ENCODE peak calls at places on chromosomes 5 and 9, in six cellular contexts. O is kidney epithelial cell, K is psoas muscle, P is IMR-90, Y is astrocyte, F is AG09319. D is an unnamed sample.

GRCh38 chr9:122579874-122580273 is 3.3 kb downstream of the OR1L8 start:
- DNase-seq in O (no peak), Y (no peak), K (no peak), F (no peak), P (no peak), D (no peak)

GRCh38 chr5:68450245-68450852 is 234.8 kb downstream of the PIK3R1 start:
- DNase-seq in O (no peak), Y (peak; percentile 89), K (no peak), P (peak; percentile 77), F (no peak), D (no peak)

GRCh38 chr5:159749146-159749545 is 167.1 kb upstream of the ADRA1B start:
- DNase-seq in Y (peak; percentile 51), P (peak; percentile 57), O (no peak), K (no peak), F (no peak), D (no peak)

GRCh38 chr5:61084658-61085057 is 77.6 kb downstream of the SMIM15 start:
- DNase-seq in O (no peak), Y (no peak), F (no peak), K (no peak), P (no peak), D (no peak)

GRCh38 chr9:133453651-133454050 is 6.1 kb upstream of the CACFD1 start:
- DNase-seq in K (no peak), O (no peak), Y (peak; percentile 10), P (no peak), F (no peak), D (no peak)

GRCh38 chr5:329106-329757 is 7.7 kb downstream of the AHRR start:
- DNase-seq in F (no peak), P (peak; percentile 33), Y (no peak), K (no peak), O (no peak), D (no peak)

GRCh38 chr9:127161081-127161621 is 38.7 kb upstream of the ANGPTL2 start:
- DNase-seq in O (no peak), P (no peak), K (no peak), Y (no peak), F (no peak), D (no peak)

GRCh38 chr5:122259995-122260394 is 52.0 kb upstream of the SNCAIP start:
- DNase-seq in O (peak; percentile 45), F (peak; percentile 7), K (no peak), Y (peak; percentile 84), P (peak; percentile 95), D (peak; percentile 25)

GRCh38 chr9:136564379-136564988 is 18.6 kb upstream of the NOTCH1 start:
- DNase-seq in F (no peak), P (peak; percentile 71), Y (peak; percentile 68), O (no peak), K (peak; percentile 81), D (no peak)

GRCh38 chr5:95081500-95082355 is 203.2 kb downstream of the MCTP1 start:
- DNase-seq in P (peak; percentile 89), O (peak; percentile 79), F (peak; percentile 3), Y (peak; percentile 84), K (peak; percentile 50), D (peak; percentile 26)

GRCh38 chr5:98605010-98605425 is 168.4 kb upstream of the RGMB start:
- DNase-seq in P (peak; percentile 28), O (no peak), K (no peak), Y (peak; percentile 49), F (no peak), D (no peak)

GRCh38 chr5:207599-207998 is 10.4 kb downstream of the CCDC127 start:
- DNase-seq in K (no peak), O (no peak), P (peak; percentile 33), Y (peak; percentile 84), F (no peak), D (no peak)

GRCh38 chr9:103798620-103799019 is 295.5 kb upstream of the SMC2 start:
- DNase-seq in Y (peak; percentile 42), P (no peak), K (no peak), F (no peak), O (peak; percentile 80), D (no peak)

GRCh38 chr5:109455598-109456096 is 45.9 kb upstream of the PJA2 start:
- DNase-seq in F (peak; percentile 69), Y (peak; percentile 100), O (peak; percentile 92), P (peak; percentile 98), K (no peak), D (peak; percentile 80)

GRCh38 chr5:94017579-94017978 is 276.2 kb upstream of the POU5F2 start:
- DNase-seq in F (no peak), K (no peak), Y (peak; percentile 58), P (peak; percentile 52), O (no peak), D (no peak)

GRCh38 chr9:109475526-109475925 is 22.6 kb downstream of the PTPN3 start:
- DNase-seq in O (no peak), F (no peak), Y (no peak), K (peak; percentile 73), P (no peak), D (no peak)

GRCh38 chr9:114908796-114909448 is 21.5 kb downstream of the TNFSF8 start:
- DNase-seq in Y (peak; percentile 59), K (no peak), O (no peak), P (peak; percentile 63), F (no peak), D (no peak)

GRCh38 chr9:90526386-90526785 is 116.2 kb downstream of the DIRAS2 start:
- DNase-seq in P (no peak), O (no peak), Y (no peak), F (no peak), K (no peak), D (no peak)

GRCh38 chr9:129472651-129473102 is 148.2 kb downstream of the C9orf50 start:
- DNase-seq in Y (no peak), F (no peak), K (no peak), O (no peak), P (no peak), D (no peak)

GRCh38 chr9:34046784-34047379 is 1.8 kb downstream of the UBAP2 start:
- DNase-seq in K (no peak), O (no peak), P (peak; percentile 10), Y (no peak), F (no peak), D (no peak)

DNA sequence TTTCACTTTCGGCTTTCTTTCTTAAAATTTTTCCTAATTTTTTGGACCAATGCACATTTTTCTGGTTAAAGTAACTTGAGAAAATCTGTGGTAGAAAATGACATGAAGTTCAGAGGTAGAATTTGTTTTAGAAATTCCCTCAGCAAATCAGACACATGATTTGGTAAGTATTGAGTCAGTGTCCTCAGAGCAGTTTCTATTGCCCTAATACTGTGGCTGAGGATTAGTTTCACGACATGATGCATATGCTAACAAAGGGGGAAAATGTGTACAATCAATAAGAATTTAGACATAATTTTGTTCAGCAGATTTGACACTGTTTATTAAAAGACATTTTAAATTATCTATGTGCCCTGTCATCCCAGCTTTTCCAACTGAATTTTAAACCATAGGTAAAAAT is 56.2 kb upstream of the GCNT4 start:
- DNase-seq in P (no peak), F (no peak), O (no peak), K (no peak), Y (no peak), D (no peak)
- TF ChIP-seq CTCF in P (no peak), F (no peak), O (no peak), K (no peak), Y (no peak), D (no peak)

GRCh38 chr5:172795401-172795977 is 24.5 kb upstream of the DUSP1 start:
- DNase-seq in O (peak; percentile 90), P (peak; percentile 99), K (peak; percentile 97), Y (peak; percentile 95), F (peak; percentile 92), D (peak; percentile 98)
- TF ChIP-seq CTCF in O (no peak), P (peak; percentile 4), K (no peak), Y (no peak), F (no peak), D (no peak)

DNA sequence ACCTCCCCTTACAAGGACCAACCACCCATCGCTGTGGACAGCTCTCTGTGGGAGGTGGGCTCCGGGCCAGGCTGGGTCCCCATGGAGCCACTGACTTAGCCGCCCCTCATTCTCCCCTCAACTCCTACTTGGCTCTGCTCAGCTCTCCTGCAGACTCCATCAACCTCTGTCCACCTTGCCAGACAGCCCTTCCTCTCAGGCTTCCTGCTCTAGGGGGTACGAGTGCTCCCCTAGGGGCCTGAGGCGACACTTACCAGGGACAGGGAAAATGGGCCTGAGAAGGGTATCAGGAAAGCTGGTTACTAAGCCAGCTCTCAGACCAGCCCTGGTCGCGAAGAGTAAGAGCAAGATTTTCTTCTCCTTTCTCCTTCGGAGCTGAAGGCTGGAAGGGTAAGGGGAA is 43.9 kb downstream of the SHB start:
- DNase-seq in F (no peak), O (no peak), P (no peak), K (no peak), Y (no peak), D (no peak)
- TF ChIP-seq CTCF in F (no peak), O (no peak), P (peak; percentile 13), K (no peak), Y (no peak), D (no peak)

DNA sequence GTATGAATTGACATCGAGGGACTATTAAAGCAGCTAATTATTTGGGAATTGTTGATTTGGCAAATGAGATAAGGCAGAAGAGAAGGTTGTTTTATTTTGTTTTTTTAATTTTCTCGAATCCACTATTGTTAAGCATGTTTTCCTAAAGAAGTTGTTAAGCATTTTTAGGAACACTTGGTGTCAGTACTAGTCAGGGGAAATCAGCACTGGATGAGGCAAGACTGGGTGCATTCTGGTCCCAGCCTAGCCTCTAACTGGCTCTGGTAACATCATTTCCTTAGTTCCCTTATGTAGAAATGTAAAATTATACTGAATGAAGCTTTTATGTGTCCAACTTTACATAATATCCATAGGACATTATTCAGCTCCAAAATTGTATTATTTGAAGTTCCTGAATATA is 196.0 kb downstream of the PCSK5 start:
- DNase-seq in P (peak; percentile 26), Y (no peak), K (no peak), F (no peak), O (no peak), D (no peak)
- TF ChIP-seq CTCF in P (peak; percentile 44), Y (no peak), K (no peak), F (peak; percentile 16), O (no peak), D (no peak)

DNA sequence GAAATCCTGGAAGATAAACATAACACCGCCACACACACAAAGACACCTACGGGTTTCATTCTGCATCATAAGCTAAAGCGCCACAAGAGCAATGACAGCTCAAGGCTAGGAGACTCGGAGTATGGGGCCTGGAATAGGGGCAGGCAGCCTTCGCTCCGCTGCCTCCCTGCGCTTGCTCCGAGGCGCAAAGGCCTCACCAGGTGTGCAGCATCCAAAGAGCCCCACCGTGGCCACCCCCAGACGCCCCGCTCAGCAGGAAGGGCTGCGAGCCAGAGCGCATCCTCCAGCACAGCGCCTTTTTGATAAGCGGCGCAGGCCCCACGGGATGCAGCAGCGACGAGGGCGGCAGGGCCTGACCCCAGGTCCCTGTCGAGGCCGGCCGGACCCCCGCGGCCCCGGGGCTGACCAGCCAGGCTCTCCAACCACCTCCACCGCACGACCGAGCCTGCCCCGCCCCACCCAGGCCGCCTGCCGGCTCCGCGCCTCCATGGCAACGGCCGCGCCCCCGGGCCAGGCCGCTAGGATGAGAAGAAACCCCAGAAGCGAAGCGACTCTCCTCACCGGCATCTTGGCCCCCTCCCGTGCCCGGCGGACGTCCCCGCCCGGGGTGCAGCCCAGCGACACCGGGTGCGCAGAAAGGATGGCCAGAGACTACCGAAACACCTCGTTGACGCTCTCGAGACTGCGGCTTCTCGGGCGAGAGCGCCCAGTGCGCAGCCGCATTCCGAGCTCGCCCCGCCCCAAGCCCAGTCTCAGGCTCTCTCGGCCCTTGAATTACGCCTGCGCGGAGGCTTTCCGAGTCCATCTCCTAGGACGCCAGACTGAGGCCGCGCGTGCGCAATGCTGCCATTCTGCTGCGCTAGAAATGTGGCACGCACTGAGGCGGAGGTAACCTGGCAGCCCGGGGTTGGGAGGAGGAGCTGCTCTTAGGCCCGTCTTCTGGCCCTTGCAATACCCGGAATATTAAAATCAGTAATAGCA is at the start of gene KIF3A:
- DNase-seq in F (peak; percentile 81), O (peak; percentile 86), K (peak; percentile 98), P (peak; percentile 91), Y (peak; percentile 83), D (peak; percentile 90)
- TF ChIP-seq CTCF in F (no peak), O (no peak), K (peak; percentile 16), P (no peak), Y (no peak), D (no peak)

GRCh38 chr5:119445544-119445943 is 6.8 kb upstream of the HSD17B4 start:
- DNase-seq in Y (no peak), F (no peak), O (no peak), K (no peak), P (no peak), D (no peak)
- TF ChIP-seq CTCF in Y (no peak), F (no peak), O (no peak), K (no peak), P (no peak), D (no peak)

D was measured in HFF-Myc.